ENCODE peak calls at places on chromosomes 1 and 21, in four cellular contexts. D, O, B and Y are unnamed samples.

GRCh38 chr1:234212764-234213406 is 160.4 kb upstream of the COA6 start:
- DNase-seq in D (no peak), O (peak; percentile 23), B (no peak), Y (peak; percentile 74)

GRCh38 chr1:151314137-151314875 is 12.9 kb downstream of the PI4KB start:
- DNase-seq in D (peak; percentile 51), O (peak; percentile 83), B (no peak), Y (no peak)

GRCh38 chr1:226411619-226412018 is 3.7 kb upstream of the PARP1 start:
- DNase-seq in D (no peak), O (no peak), B (no peak), Y (no peak)

GRCh38 chr1:241615043-241615974 is 24.9 kb downstream of the CHML start:
- DNase-seq in D (no peak), O (no peak), B (no peak), Y (no peak)

GRCh38 chr1:1253972-1254666 is 7.6 kb upstream of the C1QTNF12 start:
- DNase-seq in D (no peak), O (no peak), B (no peak), Y (no peak)

GRCh38 chr1:93501399-93501798 is 53.5 kb downstream of the FNBP1L start:
- DNase-seq in D (no peak), O (no peak), B (no peak), Y (no peak)

GRCh38 chr21:21682172-21682571 is 684.0 kb downstream of the NCAM2 start:
- DNase-seq in D (no peak), O (no peak), B (no peak), Y (no peak)

GRCh38 chr21:35905973-35906357 is 154.4 kb downstream of the SETD4 start:
- DNase-seq in D (no peak), O (no peak), B (no peak), Y (no peak)

GRCh38 chr1:150234309-150234646 is 1.6 kb downstream of the ANP32E start:
- DNase-seq in D (no peak), O (no peak), B (no peak), Y (no peak)

GRCh38 chr1:26278835-26279597 is 870 bp upstream of the SH3BGRL3 start:
- DNase-seq in D (no peak), O (no peak), B (no peak), Y (no peak)

GRCh38 chr1:245512980-245513578 is 358.3 kb downstream of the KIF26B start:
- DNase-seq in D (no peak), O (no peak), B (no peak), Y (peak; percentile 37)

GRCh38 chr1:245512181-245512888 is 357.6 kb downstream of the KIF26B start:
- DNase-seq in D (no peak), O (no peak), B (no peak), Y (no peak)

GRCh38 chr1:245520611-245521010 is 365.8 kb downstream of the KIF26B start:
- DNase-seq in D (no peak), O (no peak), B (no peak), Y (no peak)

GRCh38 chr1:245516178-245516829 is 361.5 kb downstream of the KIF26B start:
- DNase-seq in D (no peak), O (peak; percentile 29), B (no peak), Y (no peak)
- TF ChIP-seq CTCF in D (peak; percentile 22), O (peak; percentile 63), B (no peak), Y (no peak)

DNA sequence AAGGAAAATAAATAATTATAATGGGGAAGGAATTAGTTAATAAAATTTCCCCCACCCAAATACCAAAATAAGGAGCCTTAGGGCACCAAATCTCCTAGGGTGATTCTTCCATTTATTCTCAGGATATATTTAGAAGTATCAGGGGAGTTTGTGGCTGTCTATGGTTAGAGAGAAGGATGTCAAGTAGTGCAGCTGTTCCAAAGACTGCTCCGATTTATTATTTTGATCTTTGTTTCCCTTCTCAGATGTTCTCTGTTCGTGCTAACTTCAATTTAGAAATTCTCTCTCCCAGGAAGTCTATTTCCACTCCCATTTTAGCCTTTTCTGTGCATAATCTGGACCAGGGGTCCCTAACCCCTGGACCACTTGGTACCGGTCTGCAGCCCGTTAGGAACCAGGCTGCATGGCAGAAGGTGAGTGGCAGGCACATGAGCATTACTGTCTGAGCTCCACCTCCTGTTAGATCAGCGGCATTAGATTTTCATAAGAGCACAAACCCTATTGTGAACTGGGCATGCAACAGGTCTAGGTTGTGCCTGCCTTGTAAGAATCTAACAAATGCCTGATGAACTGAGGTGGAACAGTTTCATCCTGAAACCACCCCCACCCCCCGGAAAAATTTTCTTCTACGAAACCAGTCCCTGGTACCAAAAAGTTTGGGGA is 9.3 kb upstream of the MAST2 start:
- DNase-seq in D (no peak), O (no peak), B (no peak), Y (no peak)
- TF ChIP-seq CTCF in D (no peak), O (no peak), B (no peak), Y (no peak)

GRCh38 chr1:153291514-153291913 is 21.2 kb downstream of the PGLYRP3 start:
- DNase-seq in D (no peak), O (no peak), B (no peak), Y (peak; percentile 62)

GRCh38 chr1:153292185-153292584 is 20.6 kb downstream of the PGLYRP3 start:
- DNase-seq in D (no peak), O (no peak), B (no peak), Y (no peak)

GRCh38 chr1:153293480-153293775 is 19.3 kb downstream of the PGLYRP3 start:
- DNase-seq in D (no peak), O (no peak), B (no peak), Y (no peak)

GRCh38 chr1:153292740-153293479 is 19.8 kb downstream of the PGLYRP3 start:
- DNase-seq in D (no peak), O (no peak), B (no peak), Y (no peak)

GRCh38 chr1:153288634-153289275 is 24.0 kb downstream of the PGLYRP3 start:
- DNase-seq in D (no peak), O (no peak), B (peak; percentile 20), Y (peak; percentile 66)
- TF ChIP-seq CTCF in D (peak; percentile 34), O (no peak), B (peak; percentile 53), Y (peak; percentile 70)

GRCh38 chr1:58064281-58064680 is 482.2 kb downstream of the OMA1 start:
- DNase-seq in D (no peak), O (no peak), B (no peak), Y (no peak)

GRCh38 chr1:58063095-58063494 is 483.4 kb downstream of the OMA1 start:
- DNase-seq in D (no peak), O (no peak), B (no peak), Y (no peak)

GRCh38 chr1:58067082-58067481 is 479.4 kb downstream of the OMA1 start:
- DNase-seq in D (no peak), O (no peak), B (no peak), Y (no peak)

GRCh38 chr1:58062635-58063034 is 483.9 kb downstream of the OMA1 start:
- DNase-seq in D (no peak), O (no peak), B (no peak), Y (no peak)

GRCh38 chr1:58065520-58065919 is 481.0 kb downstream of the OMA1 start:
- DNase-seq in D (no peak), O (no peak), B (no peak), Y (peak; percentile 21)
- TF ChIP-seq CTCF in D (no peak), O (no peak), B (no peak), Y (no peak)

GRCh38 chr1:33735624-33736023 is 128.3 kb upstream of the HMGB4 start:
- DNase-seq in D (no peak), O (no peak), B (no peak), Y (no peak)
- TF ChIP-seq CTCF in D (peak; percentile 21), O (peak; percentile 39), B (peak; percentile 37), Y (no peak)

DNA sequence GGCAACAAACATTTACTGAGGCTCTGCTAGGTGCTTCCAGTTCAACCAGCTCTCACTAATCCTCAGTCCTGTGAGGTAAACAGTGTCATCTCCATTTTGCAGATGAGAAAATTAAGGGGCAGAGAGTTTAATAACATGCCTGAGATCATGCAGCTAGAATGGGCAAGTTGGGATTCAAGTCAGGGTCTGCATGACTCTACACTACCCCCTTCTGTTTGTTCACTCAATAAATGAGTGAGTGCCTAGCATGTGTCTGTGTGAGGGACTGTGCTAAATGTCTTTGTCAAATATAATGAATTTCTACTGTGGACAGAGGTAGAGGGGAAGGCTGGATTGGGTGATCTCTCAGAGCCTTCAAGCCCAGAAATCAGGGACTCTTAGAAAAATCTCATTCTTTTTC is 4.5 kb downstream of the PEF1 start:
- DNase-seq in D (no peak), O (no peak), B (no peak), Y (no peak)
- TF ChIP-seq CTCF in D (no peak), O (no peak), B (no peak), Y (no peak)

GRCh38 chr1:154747841-154748766 is 122.0 kb downstream of the KCNN3 start:
- DNase-seq in D (no peak), O (no peak), B (no peak), Y (peak; percentile 87)
- TF ChIP-seq CTCF in D (no peak), O (no peak), B (no peak), Y (no peak)